ENCODE peak calls at places on chromosomes 13 and 19, in six cellular contexts. R is spleen, Z is SK-N-SH, L is breast epithelium, O is transverse colon, I is endothelial cell of umbilical vein. H is an unnamed sample. For H3K9me3, the result is how much of the 10 kb centered on the place peaks cover.

GRCh38 chr19:4061178-4061682 is 5.5 kb downstream of the ZBTB7A start:
- DNase-seq in R (peak), Z (no peak), L (peak), O (peak), I (no peak), H (peak)

GRCh38 chr19:7497292-7497691 is 8.5 kb upstream of the PEX11G start:
- DNase-seq in R (no peak), Z (no peak), L (no peak), O (no peak), I (no peak), H (no peak)

GRCh38 chr13:29369060-29369743 is 226.3 kb downstream of the SLC7A1 start:
- DNase-seq in R (no peak), Z (peak), L (no peak), O (no peak), I (peak), H (no peak)

GRCh38 chr19:10858204-10858828 is 10.1 kb downstream of the C19orf38 start:
- DNase-seq in R (no peak), Z (peak), L (no peak), O (no peak), I (peak), H (no peak)

GRCh38 chr13:24280722-24281121 is 28.7 kb upstream of the C1QTNF9 start:
- DNase-seq in R (no peak), Z (no peak), L (no peak), O (no peak), I (no peak), H (peak)

GRCh38 chr13:110396913-110397379 is 89.9 kb downstream of the COL4A2 start:
- DNase-seq in R (no peak), Z (no peak), L (peak), O (peak), I (no peak), H (no peak)

GRCh38 chr19:8017808-8018207 is 12.4 kb upstream of the ELAVL1 start:
- DNase-seq in R (peak), Z (no peak), L (no peak), O (peak), I (no peak), H (no peak)

GRCh38 chr13:73496711-73497110 is 437.9 kb downstream of the KLF5 start:
- DNase-seq in R (no peak), Z (no peak), L (no peak), O (no peak), I (no peak), H (no peak)

GRCh38 chr13:40072663-40073120 is 417.2 kb downstream of the COG6 start:
- DNase-seq in R (no peak), Z (no peak), L (no peak), O (no peak), I (no peak), H (no peak)

GRCh38 chr13:111945086-111945485 is 121.9 kb upstream of the SOX1 start:
- DNase-seq in R (peak), Z (no peak), L (no peak), O (no peak), I (no peak), H (no peak)

GRCh38 chr19:51422053-51422448 is 4.6 kb upstream of the SIGLEC10 start:
- DNase-seq in R (peak), Z (peak), L (peak), O (peak), I (peak), H (peak)

GRCh38 chr13:61466280-61466679 is 50.6 kb upstream of the PCDH20 start:
- DNase-seq in R (no peak), Z (no peak), L (no peak), O (no peak), I (no peak), H (no peak)

GRCh38 chr19:46378268-46378667 is 31.4 kb downstream of the PPP5C start:
- DNase-seq in R (no peak), Z (no peak), L (no peak), O (no peak), I (peak), H (no peak)

GRCh38 chr13:75647126-75647784 is 11.1 kb downstream of the LMO7 start:
- DNase-seq in R (no peak), Z (no peak), L (no peak), O (no peak), I (no peak), H (no peak)

GRCh38 chr19:47330466-47330869 is 1.5 kb upstream of the C5AR2 start:
- DNase-seq in R (no peak), Z (no peak), L (no peak), O (no peak), I (peak), H (no peak)

DNA sequence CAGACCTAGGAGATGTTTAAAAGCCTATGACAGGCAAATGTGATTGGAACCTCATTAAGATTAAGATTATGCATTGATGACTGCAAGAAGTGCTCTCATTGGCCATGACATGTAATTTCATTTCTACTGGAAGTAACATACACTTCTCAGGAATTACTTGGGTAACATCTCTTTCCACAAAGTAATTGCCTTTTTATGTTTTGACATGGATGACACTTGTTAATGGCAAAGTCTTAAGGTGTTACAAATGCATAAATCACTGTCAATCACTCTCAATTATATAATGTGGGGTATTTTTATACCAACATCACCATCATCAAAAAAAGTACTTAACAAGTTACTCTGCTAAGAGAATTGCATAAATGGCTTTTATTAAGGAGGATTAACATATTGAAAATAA is 326.9 kb upstream of the MIR17HG start:
- DNase-seq in R (no peak), Z (no peak), L (no peak), O (no peak), I (no peak), H (no peak)
- TF ChIP-seq POLR2AphosphoS5 in R (no peak), Z (no peak), L (no peak), O (no peak), I (no peak), H (no peak)

GRCh38 chr19:57776764-57777296 is 7.4 kb downstream of the ZNF586 start:
- DNase-seq in R (no peak), Z (no peak), L (no peak), O (no peak), I (no peak), H (no peak)

GRCh38 chr19:57779220-57779845 is 9.9 kb downstream of the ZNF586 start:
- DNase-seq in R (no peak), Z (no peak), L (no peak), O (no peak), I (no peak), H (no peak)

GRCh38 chr19:57773488-57773887 is 4.0 kb downstream of the ZNF586 start:
- DNase-seq in R (no peak), Z (no peak), L (no peak), O (no peak), I (no peak), H (no peak)

GRCh38 chr19:57778358-57778757 is 8.9 kb downstream of the ZNF586 start:
- DNase-seq in R (no peak), Z (no peak), L (no peak), O (no peak), I (no peak), H (no peak)
- H3K9me3 ChIP-seq in R (half or more), Z (under half), L (half or more), O (half or more), I (under half), H (half or more)

GRCh38 chr19:18649371-18650047 is 12.7 kb downstream of the KLHL26 start:
- DNase-seq in R (peak), Z (no peak), L (no peak), O (peak), I (peak), H (peak)
- TF ChIP-seq POLR2AphosphoS5 in R (peak), Z (no peak), L (no peak), O (no peak), I (no peak), H (no peak)

DNA sequence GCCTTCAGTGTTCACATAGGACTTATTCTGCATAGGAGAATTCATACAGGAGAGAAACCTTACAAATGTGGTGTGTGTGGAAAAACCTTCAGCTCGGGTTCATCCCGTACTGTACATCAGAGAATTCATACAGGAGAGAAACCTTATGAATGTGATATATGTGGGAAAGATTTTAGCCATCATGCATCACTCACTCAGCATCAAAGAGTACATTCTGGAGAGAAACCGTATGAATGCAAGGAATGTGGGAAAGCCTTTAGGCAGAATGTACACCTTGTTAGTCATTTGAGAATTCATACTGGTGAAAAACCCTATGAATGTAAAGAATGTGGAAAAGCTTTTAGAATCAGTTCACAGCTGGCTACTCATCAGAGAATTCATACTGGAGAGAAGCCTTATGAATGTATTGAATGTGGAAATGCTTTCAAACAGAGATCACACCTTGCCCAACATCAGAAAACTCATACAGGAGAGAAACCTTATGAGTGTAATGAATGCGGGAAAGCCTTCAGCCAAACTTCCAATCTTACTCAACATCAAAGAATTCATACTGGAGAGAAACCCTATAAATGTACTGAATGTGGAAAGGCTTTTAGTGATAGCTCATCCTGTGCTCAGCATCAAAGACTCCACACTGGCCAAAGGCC is 13.4 kb upstream of the ZFP28 start:
- DNase-seq in R (no peak), Z (no peak), L (no peak), O (no peak), I (no peak), H (no peak)
- H3K9me3 ChIP-seq in R (half or more), Z (under half), L (half or more), O (half or more), I (under half), H (half or more)

DNA sequence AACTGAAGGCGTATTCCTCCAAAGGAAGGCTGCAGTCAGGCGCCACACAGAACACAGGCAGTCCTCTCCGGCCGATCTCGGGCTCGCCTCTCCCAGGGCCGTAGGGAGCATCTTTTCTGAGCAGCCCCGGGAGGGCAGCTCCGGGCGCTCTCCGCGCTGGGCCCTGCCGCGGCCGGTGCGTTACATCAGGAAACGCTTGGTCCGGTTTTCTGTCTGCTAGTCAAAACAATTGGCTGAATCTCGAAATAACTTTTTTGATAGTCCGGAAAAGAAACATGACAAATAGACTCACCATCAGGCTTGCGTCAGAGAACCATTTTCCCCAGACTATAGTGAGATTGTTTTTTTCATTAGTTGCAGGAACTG is 115.4 kb downstream of the KCNRG start:
- DNase-seq in R (peak), Z (peak), L (no peak), O (peak), I (peak), H (peak)
- TF ChIP-seq POLR2AphosphoS5 in R (peak), Z (no peak), L (no peak), O (no peak), I (no peak), H (no peak)

GRCh38 chr13:107119989-107120881 is 552.3 kb upstream of the ARGLU1 start:
- DNase-seq in R (no peak), Z (no peak), L (no peak), O (no peak), I (no peak), H (no peak)
- H3K9me3 ChIP-seq in R (under half), Z (under half), L (under half), O (under half), I (under half), H (under half)

GRCh38 chr19:42628411-42629135 is 33.8 kb upstream of the CEACAM8 start:
- DNase-seq in R (no peak), Z (no peak), L (no peak), O (no peak), I (no peak), H (no peak)
- TF ChIP-seq POLR2AphosphoS5 in R (no peak), Z (no peak), L (no peak), O (no peak), I (no peak), H (no peak)

H was measured in upper lobe of left lung.